ENCODE peak calls at places on chromosomes 1 and 21, in seven cellular contexts. B is thoracic aorta, Q is GM12864, R is esophagus squamous epithelium, V is fibroblast of lung, U is testis, T is epithelial cell of esophagus. K is an unnamed sample.

GRCh38 chr1:87044424-87044823 is 130.0 kb downstream of the HS2ST1 start:
- DNase-seq in B (no peak), U (no peak), T (no peak), R (no peak), V (no peak), Q (no peak), K (no peak)

GRCh38 chr1:42730988-42731387 is 9.0 kb downstream of the CLDN19 start:
- DNase-seq in R (no peak), V (no peak), U (peak), B (no peak), Q (no peak), T (peak), K (no peak)

GRCh38 chr21:14995695-14996490 is 68.9 kb downstream of the NRIP1 start:
- DNase-seq in V (peak), Q (no peak), B (no peak), T (peak), R (no peak), U (no peak), K (peak)

GRCh38 chr1:15919316-15919715 is 56.6 kb downstream of the ZBTB17 start:
- DNase-seq in Q (peak), B (no peak), U (no peak), V (peak), R (no peak), T (peak), K (no peak)

GRCh38 chr1:234874291-234875288 is 254.0 kb downstream of the TOMM20 start:
- DNase-seq in B (no peak), T (no peak), U (no peak), Q (no peak), R (no peak), V (no peak), K (no peak)

GRCh38 chr1:53460211-53460634 is 1.0 kb downstream of the DMRTB1 start:
- DNase-seq in T (no peak), V (no peak), B (no peak), Q (no peak), R (no peak), U (peak), K (no peak)

GRCh38 chr21:35971824-35972223 is 88.5 kb downstream of the SETD4 start:
- DNase-seq in V (no peak), U (no peak), R (no peak), Q (no peak), T (no peak), B (no peak), K (no peak)

GRCh38 chr1:222171005-222171404 is 376.9 kb downstream of the HHIPL2 start:
- DNase-seq in U (no peak), B (no peak), V (peak), R (no peak), Q (peak), T (peak), K (no peak)

GRCh38 chr1:99239690-99240089 is 24.6 kb upstream of the PLPPR4 start:
- DNase-seq in V (no peak), U (no peak), R (no peak), T (peak), B (no peak), Q (no peak), K (no peak)

GRCh38 chr1:207050768-207051614 is at the start of gene YOD1:
- DNase-seq in V (peak), T (peak), U (peak), R (peak), B (peak), Q (peak), K (peak)

GRCh38 chr1:205375816-205376545 is 19.3 kb upstream of the KLHDC8A start:
- DNase-seq in U (peak), V (peak), T (peak), R (no peak), Q (no peak), B (no peak), K (peak)

GRCh38 chr1:206569548-206569947 is 42.7 kb downstream of the EIF2D start:
- DNase-seq in T (no peak), B (no peak), R (no peak), U (no peak), Q (no peak), V (no peak), K (no peak)

GRCh38 chr1:192654607-192655389 is 18.9 kb downstream of the RGS13 start:
- DNase-seq in T (peak), B (no peak), U (no peak), R (no peak), Q (no peak), V (peak), K (no peak)

GRCh38 chr1:29324771-29325351 is 88.5 kb downstream of the PTPRU start:
- DNase-seq in R (no peak), V (no peak), T (peak), Q (no peak), B (no peak), U (peak), K (no peak)

GRCh38 chr1:43207229-43207853 is 35.2 kb downstream of the CFAP57 start:
- DNase-seq in R (no peak), V (peak), T (no peak), B (no peak), Q (no peak), U (no peak), K (no peak)

GRCh38 chr1:175494950-175495349 is 248.4 kb downstream of the TNR start:
- DNase-seq in U (no peak), T (no peak), Q (no peak), R (no peak), B (no peak), V (no peak), K (no peak)

GRCh38 chr1:212489284-212489859 is 56.7 kb downstream of the NENF start:
- DNase-seq in R (no peak), B (no peak), T (no peak), U (no peak), Q (no peak), V (no peak), K (no peak)

GRCh38 chr1:113219828-113220227 is 146.8 kb downstream of the LRIG2 start:
- DNase-seq in T (no peak), V (no peak), U (no peak), B (no peak), Q (no peak), R (no peak), K (no peak)

GRCh38 chr1:236066828-236067386 is 2.0 kb upstream of the NID1 start:
- DNase-seq in U (peak), Q (peak), B (no peak), T (no peak), V (no peak), R (no peak), K (peak)

GRCh38 chr1:157021688-157022087 is 23.9 kb downstream of the ARHGEF11 start:
- DNase-seq in T (no peak), R (no peak), Q (no peak), U (no peak), B (no peak), V (no peak), K (no peak)

GRCh38 chr1:225845633-225846259 is 35.8 kb downstream of the EPHX1 start:
- DNase-seq in Q (no peak), R (no peak), V (peak), U (peak), B (peak), T (peak), K (peak)

GRCh38 chr1:151948506-151948905 is 39.2 kb upstream of the THEM4 start:
- DNase-seq in B (no peak), Q (no peak), T (no peak), V (no peak), U (no peak), R (no peak), K (peak)

GRCh38 chr1:174023438-174023837 is 1.3 kb upstream of the RC3H1 start:
- DNase-seq in V (peak), Q (no peak), R (no peak), T (peak), U (no peak), B (no peak), K (no peak)

GRCh38 chr1:99139876-99140275 is 124.4 kb upstream of the PLPPR4 start:
- DNase-seq in V (no peak), U (no peak), Q (no peak), R (no peak), T (no peak), B (no peak), K (no peak)

GRCh38 chr1:14113841-14114567 is 414.0 kb downstream of the PRDM2 start:
- DNase-seq in Q (no peak), T (peak), U (peak), V (peak), B (no peak), R (no peak), K (peak)

GRCh38 chr1:63731117-63732043 is 42.4 kb upstream of the ROR1 start:
- DNase-seq in V (peak), T (peak), Q (no peak), R (no peak), B (no peak), U (peak), K (peak)

GRCh38 chr1:221416723-221417122 is 325.2 kb downstream of the DUSP10 start:
- DNase-seq in V (no peak), R (no peak), B (no peak), U (no peak), Q (no peak), T (peak), K (no peak)

GRCh38 chr1:57133686-57134085 is 167.9 kb upstream of the C8B start:
- DNase-seq in T (peak), U (no peak), V (peak), B (no peak), R (no peak), Q (no peak), K (no peak)

GRCh38 chr1:240282061-240282830 is 190.6 kb downstream of the FMN2 start:
- DNase-seq in R (no peak), T (peak), Q (no peak), U (no peak), V (no peak), B (no peak), K (no peak)

GRCh38 chr21:16535100-16535418 is 805.3 kb downstream of the USP25 start:
- DNase-seq in Q (no peak), R (no peak), T (peak), U (peak), V (peak), B (no peak), K (peak)

GRCh38 chr1:116243673-116244101 is 129.4 kb upstream of the ATP1A1 start:
- DNase-seq in B (no peak), T (no peak), U (no peak), V (no peak), R (no peak), Q (no peak), K (no peak)

GRCh38 chr1:28811766-28812668 is at the start of gene OPRD1:
- DNase-seq in B (no peak), R (no peak), V (peak), T (no peak), U (no peak), Q (no peak), K (no peak)

GRCh38 chr1:33173091-33173490 is 8.8 kb downstream of the TRIM62 start:
- DNase-seq in T (no peak), R (no peak), Q (no peak), B (no peak), V (no peak), U (no peak), K (no peak)

GRCh38 chr1:215475719-215476525 is 91.2 kb upstream of the KCTD3 start:
- DNase-seq in T (peak), R (no peak), Q (no peak), U (no peak), B (no peak), V (peak), K (no peak)

GRCh38 chr1:217040696-217041095 is 317.5 kb upstream of the ESRRG start:
- DNase-seq in Q (no peak), R (no peak), B (no peak), T (no peak), U (no peak), V (peak), K (no peak)
- H3K4me3 ChIP-seq in Q (no peak), R (no peak), B (no peak), T (no peak), U (no peak), V (no peak), K (no peak)

GRCh38 chr21:44426663-44427191 is 28.6 kb upstream of the LRRC3 start:
- DNase-seq in Q (no peak), V (no peak), U (no peak), R (no peak), T (no peak), B (no peak), K (no peak)
- H3K4me3 ChIP-seq in Q (no peak), V (no peak), U (no peak), R (no peak), T (no peak), B (no peak), K (no peak)

DNA sequence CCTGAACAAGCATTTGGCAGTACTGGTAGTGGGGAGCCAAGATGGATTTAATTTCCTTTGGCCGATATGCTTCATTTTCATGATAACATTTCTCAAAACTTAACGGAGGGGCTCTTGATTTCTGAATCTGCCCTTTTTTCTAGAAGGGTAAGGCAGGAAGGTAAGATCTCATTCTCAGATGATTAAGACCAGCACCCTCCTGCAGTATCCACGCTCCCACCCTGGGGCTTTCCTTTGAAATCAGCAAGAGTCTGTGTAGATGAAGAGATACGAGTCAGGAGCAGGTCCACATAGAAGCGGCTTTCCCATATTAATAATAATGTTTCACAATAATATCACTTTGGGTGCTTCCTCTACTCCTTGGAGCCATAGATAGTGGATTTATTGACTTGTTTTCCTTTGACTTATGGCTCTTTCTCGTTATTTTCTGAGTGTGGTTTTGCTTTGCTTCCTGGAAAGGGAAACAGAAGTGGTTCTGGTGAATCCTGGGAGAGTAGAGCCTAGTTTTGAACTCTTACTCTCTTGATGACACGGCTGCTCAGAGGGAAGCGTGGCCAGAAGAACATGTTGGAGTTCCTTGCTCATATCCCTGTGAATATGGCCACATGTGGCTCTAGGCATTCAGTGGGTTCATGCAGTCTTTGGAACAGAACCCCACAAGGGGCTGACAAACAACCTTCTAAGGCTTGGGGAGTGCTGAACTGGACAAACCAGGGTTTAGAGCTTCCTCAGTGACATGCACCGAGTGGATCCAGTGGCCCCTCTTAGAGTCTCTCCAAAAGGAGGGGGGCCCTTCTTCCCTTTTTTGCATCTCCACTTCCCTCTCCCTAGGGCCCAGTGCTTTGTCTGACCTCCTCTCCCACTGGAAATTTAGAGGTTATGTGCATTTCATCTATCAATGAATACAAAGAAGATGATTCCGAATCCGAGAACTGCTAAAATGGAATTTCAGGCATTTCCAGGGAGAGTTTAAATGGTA is 195.7 kb downstream of the DYRK1A start:
- DNase-seq in Q (no peak), V (no peak), T (no peak), R (no peak), B (no peak), U (no peak), K (no peak)
- H3K4me3 ChIP-seq in Q (no peak), V (no peak), T (no peak), R (no peak), B (no peak), U (no peak), K (no peak)

GRCh38 chr1:46220808-46221207 is 17.7 kb downstream of the LURAP1 start:
- DNase-seq in T (no peak), Q (no peak), B (no peak), R (no peak), U (no peak), V (no peak), K (no peak)

GRCh38 chr1:46221749-46222148 is 18.6 kb downstream of the LURAP1 start:
- DNase-seq in B (no peak), T (no peak), R (no peak), V (no peak), U (peak), Q (no peak), K (peak)

GRCh38 chr1:46223472-46223943 is 20.4 kb downstream of the LURAP1 start:
- DNase-seq in U (peak), B (no peak), T (peak), R (no peak), V (peak), Q (peak), K (peak)

GRCh38 chr1:46218443-46218842 is 15.3 kb downstream of the LURAP1 start:
- DNase-seq in R (no peak), V (no peak), T (peak), Q (no peak), B (no peak), U (no peak), K (no peak)

DNA sequence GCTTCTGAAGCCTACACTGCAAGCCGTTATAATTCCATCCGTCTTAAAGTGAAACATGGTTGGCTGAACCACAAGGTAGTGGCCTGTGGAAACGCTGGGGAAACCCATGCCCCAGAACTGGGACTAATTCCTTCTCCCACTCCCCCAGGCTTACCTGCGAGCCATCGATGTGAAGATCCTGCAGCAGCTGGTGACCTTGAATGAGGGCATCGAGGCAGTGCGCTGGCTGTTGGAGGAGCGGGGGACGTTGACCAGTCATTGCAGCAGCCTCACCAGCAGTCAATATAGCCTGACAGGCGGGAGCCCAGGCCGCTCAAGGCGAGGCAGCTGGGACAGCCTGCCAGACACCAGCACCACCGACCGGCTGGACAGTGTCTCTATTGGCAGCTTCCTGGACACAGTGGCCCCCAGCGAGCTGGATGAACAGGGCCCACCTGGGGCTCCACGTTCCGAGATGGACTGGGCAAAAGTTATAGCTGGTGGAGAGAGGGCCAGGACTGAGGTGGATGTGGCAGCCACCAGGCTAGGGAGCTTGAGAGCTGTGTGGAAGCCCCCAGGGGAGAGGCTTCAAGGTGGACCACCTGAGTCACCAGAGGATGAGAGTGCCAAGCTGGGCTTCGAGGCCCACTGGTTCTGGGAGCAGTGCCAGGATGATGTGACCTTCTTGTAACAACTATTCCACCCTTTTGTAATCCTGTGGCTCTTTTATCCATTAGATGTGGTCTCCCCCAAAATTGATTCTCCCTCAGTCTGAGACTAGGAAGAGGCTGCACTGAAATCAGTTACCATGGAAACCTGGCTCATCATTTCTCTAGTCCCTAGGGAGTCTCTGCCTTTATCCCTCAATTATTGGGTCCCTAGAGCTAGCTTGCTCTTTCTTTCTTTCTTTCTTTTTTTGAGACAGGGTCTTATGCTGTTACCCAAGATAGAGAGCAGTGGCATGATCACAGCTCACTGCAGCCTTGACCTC is 16.7 kb downstream of the LURAP1 start:
- DNase-seq in V (no peak), B (no peak), Q (no peak), T (no peak), R (no peak), U (no peak), K (peak)
- H3K4me3 ChIP-seq in V (no peak), B (no peak), Q (no peak), T (no peak), R (no peak), U (no peak), K (no peak)

DNA sequence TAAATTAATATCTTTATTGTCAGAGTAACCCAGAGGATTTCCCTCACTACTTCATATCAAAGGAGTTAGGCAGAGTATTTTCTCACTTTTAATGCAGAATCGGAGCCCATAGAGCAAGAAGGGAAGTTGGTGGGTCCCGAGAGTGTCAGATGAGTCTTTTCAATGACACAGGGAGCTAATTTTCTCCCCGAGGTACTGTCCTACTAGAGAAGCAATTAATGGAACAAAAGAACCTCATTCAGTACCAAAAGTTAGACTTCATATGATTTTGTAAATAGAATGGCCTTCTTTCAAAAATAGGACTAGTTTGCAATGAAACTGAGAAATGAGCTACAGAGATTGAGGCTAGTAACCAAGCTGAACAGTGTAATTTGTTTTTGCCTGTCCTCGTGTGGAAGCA is 3.9 kb downstream of the NCAM2 start:
- DNase-seq in R (no peak), V (no peak), T (no peak), Q (no peak), B (no peak), U (no peak), K (no peak)
- H3K4me3 ChIP-seq in R (no peak), V (no peak), T (no peak), Q (no peak), B (no peak), U (no peak), K (no peak)

GRCh38 chr1:21439721-21440629 is at the start of gene NBPF3:
- DNase-seq in U (peak), Q (peak), B (peak), V (peak), R (peak), T (peak), K (peak)

GRCh38 chr1:21435646-21436487 is 4.1 kb upstream of the NBPF3 start:
- DNase-seq in U (no peak), B (no peak), Q (no peak), T (no peak), R (no peak), V (no peak), K (no peak)

GRCh38 chr1:21437341-21437640 is 2.6 kb upstream of the NBPF3 start:
- DNase-seq in B (no peak), Q (no peak), U (no peak), R (no peak), T (no peak), V (no peak), K (no peak)

GRCh38 chr1:21436488-21437340 is 3.2 kb upstream of the NBPF3 start:
- DNase-seq in B (no peak), Q (no peak), U (no peak), R (no peak), T (peak), V (no peak), K (peak)

GRCh38 chr1:21439345-21439720 is 604 bp upstream of the NBPF3 start:
- DNase-seq in R (no peak), U (no peak), Q (no peak), T (no peak), B (no peak), V (no peak), K (no peak)
- H3K4me3 ChIP-seq in R (peak), U (peak), Q (peak), T (peak), B (peak), V (peak), K (peak)